ENCODE peak calls at places on chromosomes 12 and 14, in seven cellular contexts. M is mucosa of descending colon, X is heart left ventricle, D is ovary, W is tibial artery, E is left ventricle myocardium inferior, R is GM23248. N is an unnamed sample.

GRCh38 chr14:83992857-83993256 is 1537.1 kb upstream of the FLRT2 start:
- DNase-seq in D (no peak), X (no peak), R (no peak), W (no peak), M (no peak), E (no peak), N (no peak)

GRCh38 chr12:104886418-104887401 is 71.4 kb downstream of the SLC41A2 start:
- DNase-seq in X (no peak), W (no peak), M (no peak), R (peak; percentile 50), E (no peak), D (no peak), N (no peak)

GRCh38 chr14:71142375-71143038 is 235.2 kb downstream of the PCNX1 start:
- DNase-seq in W (no peak), D (no peak), R (peak; percentile 97), X (no peak), E (no peak), M (no peak), N (no peak)

GRCh38 chr12:30985814-30986452 is 59.4 kb downstream of the TSPAN11 start:
- DNase-seq in M (no peak), D (no peak), W (no peak), R (peak; percentile 77), E (peak; percentile 57), X (peak; percentile 70), N (peak; percentile 53)

GRCh38 chr12:123131879-123132402 is 18.9 kb downstream of the PITPNM2 start:
- DNase-seq in M (peak; percentile 77), X (peak; percentile 53), W (no peak), D (no peak), R (no peak), E (no peak), N (no peak)

GRCh38 chr12:1927051-1927680 is 8.7 kb upstream of the CACNA2D4 start:
- DNase-seq in W (no peak), R (no peak), E (no peak), X (no peak), D (no peak), M (no peak), N (no peak)

GRCh38 chr12:83985068-83985467 is 927.5 kb downstream of the SLC6A15 start:
- DNase-seq in W (no peak), M (no peak), D (no peak), R (no peak), X (no peak), E (no peak), N (no peak)

GRCh38 chr12:75954076-75954475 is 77.5 kb downstream of the PHLDA1 start:
- DNase-seq in W (no peak), D (no peak), X (no peak), E (no peak), R (peak; percentile 99), M (no peak), N (no peak)

GRCh38 chr12:67651380-67651695 is 2.8 kb downstream of the DYRK2 start:
- DNase-seq in X (no peak), M (no peak), W (no peak), R (peak; percentile 72), D (no peak), E (no peak), N (no peak)

GRCh38 chr12:56046027-56046780 is 4.5 kb downstream of the RPS26 start:
- DNase-seq in M (no peak), R (peak; percentile 15), D (no peak), X (no peak), W (no peak), E (no peak), N (no peak)

GRCh38 chr14:28381656-28382055 is 384.9 kb upstream of the FOXG1 start:
- DNase-seq in D (no peak), E (no peak), R (no peak), M (no peak), X (no peak), W (no peak), N (no peak)

GRCh38 chr14:88043523-88043922 is 38.6 kb downstream of the GPR65 start:
- DNase-seq in X (no peak), D (no peak), R (no peak), M (no peak), E (no peak), W (no peak), N (no peak)

GRCh38 chr12:108346727-108347710 is 7.9 kb upstream of the CMKLR1 start:
- DNase-seq in X (no peak), D (no peak), E (no peak), R (no peak), W (no peak), M (no peak), N (no peak)

GRCh38 chr12:118420673-118421072 is 44.3 kb downstream of the SUDS3 start:
- DNase-seq in D (no peak), M (no peak), E (no peak), X (no peak), R (no peak), W (no peak), N (no peak)

GRCh38 chr14:70809238-70810214 is at the start of gene MAP3K9:
- DNase-seq in R (peak; percentile 39), E (peak; percentile 86), M (peak; percentile 97), X (peak; percentile 91), W (peak; percentile 81), D (peak; percentile 86), N (peak; percentile 97)

GRCh38 chr14:93683241-93683640 is 105.0 kb downstream of the PRIMA1 start:
- DNase-seq in X (no peak), E (no peak), M (no peak), W (no peak), D (no peak), R (peak; percentile 5), N (no peak)

GRCh38 chr12:68915055-68915454 is 17.9 kb downstream of the CPM start:
- DNase-seq in M (no peak), E (no peak), D (no peak), W (no peak), R (peak; percentile 95), X (no peak), N (no peak)

GRCh38 chr12:51763743-51764142 is 84.8 kb downstream of the FIGNL2 start:
- DNase-seq in M (no peak), X (no peak), D (no peak), W (no peak), E (no peak), R (no peak), N (no peak)

GRCh38 chr12:128810182-128811127 is 13.3 kb downstream of the SLC15A4 start:
- DNase-seq in W (peak; percentile 76), M (no peak), R (peak; percentile 79), D (no peak), X (peak; percentile 84), E (peak; percentile 71), N (peak; percentile 76)

GRCh38 chr14:104956290-104956890 is 21.8 kb downstream of the AHNAK2 start:
- DNase-seq in X (peak; percentile 14), R (no peak), D (no peak), E (peak; percentile 8), M (peak; percentile 38), W (peak; percentile 60), N (no peak)

DNA sequence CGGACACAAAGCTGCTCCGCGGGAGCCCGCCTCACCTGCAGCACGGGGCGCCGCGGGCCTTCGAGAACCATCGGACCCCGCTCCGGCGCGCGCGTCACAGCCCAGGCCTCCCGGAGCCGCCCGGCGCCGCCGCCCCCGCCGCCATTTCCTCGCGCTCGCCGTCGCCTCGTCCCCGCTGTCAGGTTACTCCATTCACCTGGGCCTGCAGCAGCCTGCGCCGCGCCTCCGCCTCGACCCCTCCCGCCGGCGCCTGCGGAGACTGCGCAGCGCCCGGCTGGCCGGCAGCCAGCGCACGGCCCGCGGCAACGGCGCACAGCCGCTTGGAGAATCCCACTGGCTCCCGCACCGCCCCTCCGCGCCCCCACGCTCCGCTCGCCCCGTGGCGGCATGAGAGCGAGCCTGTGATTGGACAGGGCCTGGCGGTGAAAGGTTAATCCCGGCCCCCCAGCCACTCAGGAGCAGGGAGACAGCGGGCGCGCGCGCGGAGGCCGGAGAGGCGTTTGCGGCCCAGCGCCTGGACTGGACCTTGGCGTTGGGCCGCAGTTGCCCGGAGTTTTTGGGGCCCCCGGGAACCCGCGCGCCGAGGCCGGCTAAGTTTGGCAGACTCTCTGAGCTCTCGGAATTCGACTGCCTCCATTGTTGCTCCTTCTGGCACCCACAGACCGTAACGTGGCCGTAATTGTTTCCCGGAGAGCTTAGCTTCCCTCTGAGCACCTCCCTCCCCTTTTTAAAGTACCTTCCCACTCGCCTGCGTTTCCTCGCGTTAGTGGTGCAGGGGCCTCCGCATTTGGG is at the start of gene DICER1:
- DNase-seq in X (peak; percentile 98), M (peak; percentile 97), E (peak; percentile 97), R (peak; percentile 96), D (peak; percentile 98), W (peak; percentile 98), N (peak; percentile 99)
- H3K9me3 ChIP-seq in X (no peaks in the 10 kb centered on the region), M (no peaks in the 10 kb centered on the region), E (no peaks in the 10 kb centered on the region), R (no peaks in the 10 kb centered on the region), D (no peaks in the 10 kb centered on the region), W (no peaks in the 10 kb centered on the region), N (no peaks in the 10 kb centered on the region)

DNA sequence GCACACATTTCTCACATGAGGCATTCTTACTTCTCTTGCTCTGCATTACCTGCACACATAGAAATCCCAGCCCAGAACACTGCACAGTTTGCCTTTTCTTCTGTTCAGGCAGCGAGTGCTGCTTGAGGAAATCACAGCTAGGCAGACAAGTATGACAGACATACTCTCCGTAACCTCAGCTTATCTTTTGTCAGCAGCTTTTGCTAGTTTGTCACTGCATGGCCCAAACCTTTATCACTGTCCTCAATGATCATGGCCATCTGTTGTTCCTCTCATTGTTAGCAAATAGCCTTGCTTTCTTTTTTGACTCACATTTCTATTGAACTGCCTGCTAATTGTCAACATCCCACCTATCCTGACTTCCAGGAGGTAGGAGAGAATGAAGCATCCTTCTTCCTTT is 5.3 kb downstream of the ZNF10 start:
- DNase-seq in X (no peak), E (no peak), M (no peak), R (no peak), W (no peak), D (no peak), N (no peak)
- H3K9me3 ChIP-seq in X (peaks cover 84% of the 10 kb centered on the region), E (peaks cover 86% of the 10 kb centered on the region), M (peaks cover 88% of the 10 kb centered on the region), R (no peaks in the 10 kb centered on the region), W (no peaks in the 10 kb centered on the region), D (peaks cover 63% of the 10 kb centered on the region), N (no peaks in the 10 kb centered on the region)

GRCh38 chr14:89598548-89599186 is 181.6 kb upstream of the FOXN3 start:
- DNase-seq in M (no peak), X (no peak), E (no peak), D (no peak), R (peak; percentile 13), W (no peak), N (no peak)

GRCh38 chr14:89600029-89600428 is 183.0 kb upstream of the FOXN3 start:
- DNase-seq in W (no peak), X (no peak), M (no peak), R (no peak), D (no peak), E (no peak), N (no peak)

GRCh38 chr14:89603938-89604480 is 187.0 kb upstream of the FOXN3 start:
- DNase-seq in D (no peak), W (no peak), E (no peak), M (no peak), R (no peak), X (no peak), N (no peak)

GRCh38 chr14:89600950-89601826 is 184.2 kb upstream of the FOXN3 start:
- DNase-seq in W (no peak), E (no peak), R (peak; percentile 45), D (no peak), M (no peak), X (no peak), N (no peak)
- H3K9me3 ChIP-seq in W (no peaks in the 10 kb centered on the region), E (peaks cover 46% of the 10 kb centered on the region), R (peaks cover 5% of the 10 kb centered on the region), D (no peaks in the 10 kb centered on the region), M (peaks cover 32% of the 10 kb centered on the region), X (peaks cover 35% of the 10 kb centered on the region), N (peaks cover 16% of the 10 kb centered on the region)

DNA sequence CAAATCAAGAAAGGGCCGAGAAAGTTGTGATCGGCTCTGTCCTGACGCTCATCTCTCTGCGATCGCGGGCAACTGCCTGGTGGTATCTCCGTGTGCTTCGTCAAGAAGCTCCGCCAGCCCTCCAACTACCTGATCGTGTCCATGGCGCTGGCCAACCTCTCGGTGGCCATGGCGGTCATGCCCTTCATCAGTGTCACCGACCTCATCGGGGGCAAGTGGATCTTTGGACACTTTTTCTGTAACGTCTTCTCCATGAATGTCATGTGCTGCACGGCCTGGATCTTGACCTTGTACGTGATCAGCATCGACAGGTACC is 1.6 kb upstream of the HEBP1 start:
- DNase-seq in X (no peak), R (no peak), D (no peak), M (no peak), W (no peak), E (no peak), N (no peak)
- H3K9me3 ChIP-seq in X (no peaks in the 10 kb centered on the region), R (no peaks in the 10 kb centered on the region), D (no peaks in the 10 kb centered on the region), M (no peaks in the 10 kb centered on the region), W (no peaks in the 10 kb centered on the region), E (no peaks in the 10 kb centered on the region), N (no peaks in the 10 kb centered on the region)

N was measured in Peyer's patch.